ENCODE peak calls at places on chromosomes 7 and 10, in six cellular contexts. R is H1, B is IMR-90, W is HepG2, Z is K562, P is GM12878. H is an unnamed sample.

GRCh38 chr7:142606081-142606480 is 143.2 kb upstream of the PRSS1 start:
- DNase-seq in R (no peak), B (no peak), W (no peak), Z (no peak), P (no peak), H (no peak)

GRCh38 chr10:22997102-22997501 is 69.2 kb downstream of the ARMC3 start:
- DNase-seq in R (peak), B (peak), W (no peak), Z (peak), P (no peak), H (peak)

GRCh38 chr7:21278944-21279343 is 148.9 kb upstream of the SP4 start:
- DNase-seq in R (no peak), B (no peak), W (no peak), Z (no peak), P (no peak), H (no peak)

GRCh38 chr10:45599021-45599603 is 73.5 kb downstream of the ZFAND4 start:
- DNase-seq in R (no peak), B (no peak), W (peak), Z (no peak), P (no peak), H (no peak)

GRCh38 chr10:125080984-125081383 is 79.4 kb downstream of the CTBP2 start:
- DNase-seq in R (no peak), B (no peak), W (no peak), Z (no peak), P (no peak), H (no peak)

GRCh38 chr10:124906551-124907001 is 35.3 kb upstream of the ZRANB1 start:
- DNase-seq in R (no peak), B (peak), W (no peak), Z (no peak), P (no peak), H (no peak)

GRCh38 chr7:83096065-83096580 is 66.6 kb downstream of the PCLO start:
- DNase-seq in R (no peak), B (no peak), W (no peak), Z (no peak), P (no peak), H (no peak)

GRCh38 chr10:106722524-106722923 is 442.0 kb downstream of the SORCS1 start:
- DNase-seq in R (no peak), B (no peak), W (no peak), Z (peak), P (no peak), H (no peak)

GRCh38 chr7:100079024-100079560 is 2.4 kb downstream of the ZNF3 start:
- DNase-seq in R (no peak), B (no peak), W (peak), Z (no peak), P (no peak), H (no peak)

GRCh38 chr7:5643280-5643679 is 138.2 kb downstream of the RNF216 start:
- DNase-seq in R (no peak), B (no peak), W (no peak), Z (no peak), P (no peak), H (no peak)

GRCh38 chr10:14812271-14812670 is 25.6 kb downstream of the CDNF start:
- DNase-seq in R (no peak), B (peak), W (peak), Z (no peak), P (no peak), H (no peak)

GRCh38 chr10:124696446-124697392 is 47.5 kb downstream of the FAM53B start:
- DNase-seq in R (no peak), B (no peak), W (no peak), Z (no peak), P (peak), H (no peak)

GRCh38 chr10:78333362-78334143 is 299.9 kb downstream of the RPS24 start:
- DNase-seq in R (no peak), B (no peak), W (no peak), Z (no peak), P (no peak), H (no peak)

GRCh38 chr7:142557971-142558582 is 191.2 kb upstream of the PRSS1 start:
- DNase-seq in R (peak), B (peak), W (peak), Z (peak), P (no peak), H (peak)

GRCh38 chr7:103856929-103857328 is 132.5 kb downstream of the RELN start:
- DNase-seq in R (no peak), B (no peak), W (no peak), Z (no peak), P (no peak), H (peak)

GRCh38 chr7:127986581-127987461 is 44.4 kb downstream of the LRRC4 start:
- DNase-seq in R (no peak), B (peak), W (no peak), Z (peak), P (no peak), H (no peak)

GRCh38 chr7:130559184-130559583 is 67.3 kb downstream of the MEST start:
- DNase-seq in R (no peak), B (no peak), W (no peak), Z (no peak), P (no peak), H (no peak)

GRCh38 chr10:133104076-133104965 is 16.6 kb downstream of the ADGRA1 start:
- DNase-seq in R (no peak), B (no peak), W (no peak), Z (no peak), P (no peak), H (no peak)

GRCh38 chr7:105141068-105141467 is 127.1 kb downstream of the KMT2E start:
- DNase-seq in R (no peak), B (peak), W (peak), Z (peak), P (no peak), H (peak)

GRCh38 chr10:71966046-71967004 is 2.1 kb downstream of the CHST3 start:
- DNase-seq in R (no peak), B (peak), W (no peak), Z (no peak), P (no peak), H (no peak)
- H3K4me2 ChIP-seq in R (no peak), B (peak), W (peak), Z (no peak), P (no peak), H (peak)

GRCh38 chr10:127196955-127197432 is 603 bp upstream of the INSYN2A start:
- DNase-seq in R (no peak), B (no peak), W (no peak), Z (no peak), P (no peak), H (no peak)
- H3K9ac ChIP-seq in R (no peak), B (peak), W (no peak), Z (no peak), P (no peak), H (no peak)

GRCh38 chr7:75611557-75612178 is 119.5 kb downstream of the SPDYE5 start:
- DNase-seq in R (peak), B (no peak), W (peak), Z (no peak), P (no peak), H (no peak)

GRCh38 chr7:75613351-75613750 is 121.2 kb downstream of the SPDYE5 start:
- DNase-seq in R (no peak), B (no peak), W (no peak), Z (no peak), P (no peak), H (no peak)

GRCh38 chr7:75604408-75604807 is 112.3 kb downstream of the SPDYE5 start:
- DNase-seq in R (no peak), B (no peak), W (no peak), Z (no peak), P (no peak), H (no peak)

GRCh38 chr7:75614390-75614789 is 122.3 kb downstream of the SPDYE5 start:
- DNase-seq in R (no peak), B (no peak), W (no peak), Z (no peak), P (no peak), H (no peak)

DNA sequence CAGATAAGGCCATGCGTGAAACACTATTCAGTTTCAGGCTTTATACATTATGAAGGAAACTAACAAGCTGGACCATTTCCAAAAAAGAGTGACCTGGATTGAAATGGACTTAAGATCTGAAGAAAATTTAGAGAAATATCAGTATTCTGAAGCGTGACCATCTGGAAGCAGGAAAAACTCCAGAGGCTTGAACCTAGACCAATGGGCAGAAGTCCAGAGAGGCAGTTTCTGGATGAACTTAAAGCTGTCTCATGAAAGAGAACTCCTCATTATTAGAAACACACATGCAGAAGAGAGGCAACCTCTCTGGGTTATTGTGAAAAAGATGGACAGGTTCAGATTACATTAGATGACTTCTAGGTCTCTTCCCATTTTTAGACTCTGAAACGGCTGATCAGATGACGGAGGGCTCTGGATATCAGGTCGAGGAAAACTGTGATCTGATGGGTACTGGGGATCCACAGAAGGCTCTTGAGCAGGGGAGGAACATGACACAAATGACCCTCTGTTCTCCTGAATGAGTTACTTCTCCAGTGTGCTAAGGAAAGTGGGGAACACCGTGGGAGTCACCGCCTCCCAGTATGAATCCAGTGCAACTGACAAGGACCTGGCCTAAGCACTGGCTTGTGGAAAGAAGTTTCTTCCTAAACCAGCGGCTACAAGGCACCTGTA is 116.5 kb downstream of the SPDYE5 start:
- DNase-seq in R (no peak), B (no peak), W (no peak), Z (no peak), P (no peak), H (no peak)
- TF ChIP-seq RFX5 in R (no peak), B (no peak), W (no peak), Z (no peak), P (no peak), H (no peak)

GRCh38 chr10:129971381-129972144 is 7.5 kb upstream of the EBF3 start:
- DNase-seq in R (peak), B (peak), W (peak), Z (peak), P (no peak), H (peak)

GRCh38 chr10:129968020-129968861 is 4.2 kb upstream of the EBF3 start:
- DNase-seq in R (no peak), B (no peak), W (no peak), Z (no peak), P (no peak), H (peak)

GRCh38 chr10:129968937-129969527 is 5.0 kb upstream of the EBF3 start:
- DNase-seq in R (peak), B (peak), W (peak), Z (no peak), P (no peak), H (peak)

GRCh38 chr10:129970404-129971364 is 6.6 kb upstream of the EBF3 start:
- DNase-seq in R (no peak), B (no peak), W (no peak), Z (no peak), P (no peak), H (peak)

GRCh38 chr10:129969528-129970264 is 5.6 kb upstream of the EBF3 start:
- DNase-seq in R (no peak), B (no peak), W (no peak), Z (no peak), P (no peak), H (peak)
- H3K4me2 ChIP-seq in R (peak), B (peak), W (no peak), Z (no peak), P (no peak), H (no peak)

GRCh38 chr10:97020452-97021400 is 165.0 kb downstream of the SLIT1 start:
- DNase-seq in R (no peak), B (no peak), W (no peak), Z (no peak), P (no peak), H (no peak)
- H3K9ac ChIP-seq in R (no peak), B (no peak), W (no peak), Z (no peak), P (no peak), H (no peak)

GRCh38 chr10:108421256-108421655 is 1256.8 kb upstream of the SORCS1 start:
- DNase-seq in R (no peak), B (no peak), W (no peak), Z (no peak), P (no peak), H (peak)
- TF ChIP-seq RFX5 in R (no peak), B (no peak), W (no peak), Z (no peak), P (no peak), H (no peak)

GRCh38 chr10:32954545-32955298 is 3.3 kb downstream of the ITGB1 start:
- DNase-seq in R (no peak), B (no peak), W (peak), Z (no peak), P (no peak), H (no peak)

GRCh38 chr10:32955299-32955772 is 2.7 kb downstream of the ITGB1 start:
- DNase-seq in R (no peak), B (no peak), W (no peak), Z (no peak), P (no peak), H (no peak)

GRCh38 chr10:32954080-32954479 is 4.0 kb downstream of the ITGB1 start:
- DNase-seq in R (no peak), B (no peak), W (no peak), Z (no peak), P (no peak), H (no peak)

GRCh38 chr10:32956365-32957197 is 1.4 kb downstream of the ITGB1 start:
- DNase-seq in R (no peak), B (no peak), W (no peak), Z (no peak), P (no peak), H (no peak)

GRCh38 chr10:32955790-32956189 is 2.2 kb downstream of the ITGB1 start:
- DNase-seq in R (no peak), B (no peak), W (no peak), Z (no peak), P (no peak), H (no peak)
- H3K4me2 ChIP-seq in R (peak), B (peak), W (peak), Z (peak), P (peak), H (peak)

GRCh38 chr7:94060772-94061171 is 56.6 kb upstream of the BET1 start:
- DNase-seq in R (no peak), B (peak), W (no peak), Z (no peak), P (no peak), H (no peak)
- H3K9ac ChIP-seq in R (no peak), B (no peak), W (no peak), Z (no peak), P (no peak), H (no peak)

GRCh38 chr7:98802088-98802780 is 67.6 kb downstream of the TMEM130 start:
- DNase-seq in R (no peak), B (peak), W (peak), Z (peak), P (peak), H (peak)
- TF ChIP-seq RFX5 in R (no peak), B (no peak), W (no peak), Z (no peak), P (no peak), H (peak)

DNA sequence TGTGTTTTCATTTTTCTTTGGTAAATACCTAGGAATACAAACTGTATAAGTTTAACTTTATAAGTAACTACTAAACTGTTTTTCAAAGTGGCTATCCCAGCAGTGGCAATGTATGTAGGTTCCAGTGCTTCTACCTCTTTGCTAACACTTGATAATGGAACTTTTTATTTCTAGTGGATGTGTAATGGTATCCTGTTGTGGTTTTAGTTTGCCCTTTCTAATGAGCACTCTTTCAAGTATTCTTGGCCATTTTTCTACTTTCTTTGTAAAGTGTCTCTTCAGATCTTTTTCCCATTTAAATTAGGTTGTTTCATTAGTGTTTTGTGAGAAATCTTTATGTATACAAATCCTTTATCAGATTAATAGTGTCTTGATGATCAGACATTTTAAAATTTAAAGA is 4.6 kb downstream of the KIF20B start:
- DNase-seq in R (no peak), B (peak), W (no peak), Z (no peak), P (no peak), H (no peak)
- H3K4me2 ChIP-seq in R (no peak), B (peak), W (peak), Z (peak), P (peak), H (peak)